ENCODE peak calls at places on chromosome 16, in seven cellular contexts. B, S, R, M, H, P and G are unnamed samples.

GRCh38 chr16:56068816-56069215 is 122.5 kb upstream of the GNAO1 start:
- DNase-seq in B (no peak), S (peak; percentile 52), R (no peak), M (no peak), H (no peak), P (no peak), G (no peak)

GRCh38 chr16:10965440-10966039 is 21.2 kb downstream of the CLEC16A start:
- DNase-seq in B (no peak), S (no peak), R (no peak), M (no peak), H (no peak), P (no peak), G (no peak)

GRCh38 chr16:86432691-86433090 is 77.6 kb upstream of the FOXF1 start:
- DNase-seq in B (no peak), S (no peak), R (no peak), M (no peak), H (no peak), P (no peak), G (no peak)

GRCh38 chr16:67406628-67407027 is 9.6 kb downstream of the ZDHHC1 start:
- DNase-seq in B (peak; percentile 74), S (peak; percentile 75), R (no peak), M (no peak), H (no peak), P (no peak), G (no peak)

GRCh38 chr16:90044111-90044551 is 24.9 kb upstream of the DBNDD1 start:
- DNase-seq in B (no peak), S (peak; percentile 95), R (peak; percentile 69), M (peak; percentile 34), H (no peak), P (no peak), G (no peak)

GRCh38 chr16:22425036-22425801 is 50.8 kb upstream of the CDR2 start:
- DNase-seq in B (peak; percentile 53), S (no peak), R (no peak), M (peak; percentile 81), H (no peak), P (no peak), G (peak; percentile 76)

GRCh38 chr16:12337776-12338655 is 361.5 kb downstream of the SNX29 start:
- DNase-seq in B (no peak), S (peak; percentile 11), R (no peak), M (peak; percentile 41), H (no peak), P (no peak), G (no peak)

GRCh38 chr16:67311607-67312449 is 14.7 kb downstream of the KCTD19 start:
- DNase-seq in B (peak; percentile 77), S (peak; percentile 100), R (no peak), M (no peak), H (no peak), P (no peak), G (peak; percentile 87)

GRCh38 chr16:84050316-84050715 is 7.7 kb upstream of the SLC38A8 start:
- DNase-seq in B (no peak), S (no peak), R (peak; percentile 19), M (peak; percentile 51), H (no peak), P (no peak), G (no peak)

GRCh38 chr16:19858006-19858653 is 26.5 kb downstream of the GPRC5B start:
- DNase-seq in B (no peak), S (no peak), R (no peak), M (peak; percentile 11), H (no peak), P (no peak), G (no peak)

DNA sequence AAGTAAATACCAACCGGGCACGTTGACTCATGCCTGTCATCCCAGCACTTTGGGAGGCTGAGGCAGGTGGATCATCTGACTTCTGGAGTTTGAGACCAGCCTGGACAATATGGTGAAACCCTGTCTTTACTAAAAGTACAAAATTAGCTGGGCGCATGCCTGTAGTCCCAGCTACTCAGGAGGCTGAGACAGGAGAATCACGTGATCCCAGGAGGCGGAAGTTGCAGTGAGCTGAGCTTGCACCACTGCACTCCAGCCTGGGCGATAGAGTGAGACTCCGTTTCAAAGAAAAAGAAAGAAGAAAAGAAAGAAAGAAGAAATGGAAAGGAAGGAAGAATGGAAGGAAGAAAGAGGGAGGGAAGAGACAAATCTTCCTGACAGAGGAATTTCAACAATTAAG is 108.7 kb downstream of the AHSP start:
- DNase-seq in B (no peak), S (no peak), R (no peak), M (no peak), H (no peak), P (no peak), G (no peak)
- H3K9me3 ChIP-seq in B (no peaks in the 10 kb centered on the region), S (no peaks in the 10 kb centered on the region), R (no peaks in the 10 kb centered on the region), M (no peaks in the 10 kb centered on the region), H (no peaks in the 10 kb centered on the region), P (no peaks in the 10 kb centered on the region), G (no peaks in the 10 kb centered on the region)

GRCh38 chr16:70714526-70715112 is 28.8 kb upstream of the MTSS2 start:
- DNase-seq in B (no peak), S (no peak), R (no peak), M (no peak), H (no peak), P (no peak), G (no peak)
- H3K4me1 ChIP-seq in B (peaks cover 25% of the 10 kb centered on the region), S (peaks cover 39% of the 10 kb centered on the region), R (peaks cover 30% of the 10 kb centered on the region), M (no peaks in the 10 kb centered on the region), H (no peaks in the 10 kb centered on the region), P (peaks cover 57% of the 10 kb centered on the region), G (peaks cover 53% of the 10 kb centered on the region)

GRCh38 chr16:51154271-51155171 is 3.5 kb upstream of the SALL1 start:
- DNase-seq in B (peak; percentile 77), S (no peak), R (no peak), M (no peak), H (no peak), P (peak; percentile 26), G (no peak)

GRCh38 chr16:51155901-51156810 is 5.1 kb upstream of the SALL1 start:
- DNase-seq in B (peak; percentile 57), S (no peak), R (no peak), M (no peak), H (no peak), P (peak; percentile 62), G (no peak)

GRCh38 chr16:51156836-51157235 is 5.8 kb upstream of the SALL1 start:
- DNase-seq in B (no peak), S (no peak), R (no peak), M (no peak), H (no peak), P (no peak), G (no peak)

GRCh38 chr16:51153275-51153991 is 2.4 kb upstream of the SALL1 start:
- DNase-seq in B (peak; percentile 36), S (no peak), R (no peak), M (no peak), H (no peak), P (peak; percentile 52), G (no peak)

DNA sequence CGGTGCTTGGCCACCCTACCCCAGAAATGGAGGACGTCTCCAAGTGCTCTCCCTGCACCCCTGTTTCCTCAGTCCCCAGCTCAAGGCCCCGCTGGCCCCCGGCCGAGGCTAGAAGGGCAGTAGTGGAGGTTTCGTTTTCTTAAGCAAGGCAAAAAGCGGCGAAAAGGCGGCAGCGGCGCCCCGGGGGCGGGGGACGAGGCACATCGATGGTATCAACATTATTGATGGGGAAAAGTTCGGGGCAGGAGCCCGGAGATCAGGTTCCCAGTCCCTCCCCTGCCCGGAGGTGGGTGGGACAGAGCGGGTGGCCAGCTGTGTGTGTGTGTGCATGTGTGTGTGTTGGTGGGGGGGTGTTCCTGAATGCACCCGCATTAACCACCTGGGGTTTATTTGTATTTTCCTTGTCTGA is 4.1 kb upstream of the SALL1 start:
- DNase-seq in B (peak; percentile 69), S (no peak), R (no peak), M (no peak), H (no peak), P (peak; percentile 26), G (no peak)
- H3K4me3 ChIP-seq in B (peak overlapping the region; percentile 69), S (no peak overlapping the region), R (peak overlapping the region; percentile 35), M (no peak overlapping the region), H (no peak overlapping the region), P (peak overlapping the region; percentile 35), G (peak overlapping the region; percentile 36)

GRCh38 chr16:35570946-35571345 is 2111.5 kb downstream of the TP53TG3F start:
- DNase-seq in B (no peak), S (no peak), R (no peak), M (no peak), H (no peak), P (no peak), G (no peak)
- H3K9me3 ChIP-seq in B (no peaks in the 10 kb centered on the region), S (peaks cover 36% of the 10 kb centered on the region), R (no peaks in the 10 kb centered on the region), M (no peaks in the 10 kb centered on the region), H (no peaks in the 10 kb centered on the region), P (no peaks in the 10 kb centered on the region), G (no peaks in the 10 kb centered on the region)

GRCh38 chr16:14104066-14104465 is 32.9 kb downstream of the MRTFB start:
- DNase-seq in B (no peak), S (no peak), R (no peak), M (no peak), H (no peak), P (no peak), G (no peak)
- H3K4me1 ChIP-seq in B (no peaks in the 10 kb centered on the region), S (no peaks in the 10 kb centered on the region), R (peaks cover 48% of the 10 kb centered on the region), M (peaks cover 9% of the 10 kb centered on the region), H (no peaks in the 10 kb centered on the region), P (peaks cover 48% of the 10 kb centered on the region), G (peaks cover 15% of the 10 kb centered on the region)

DNA sequence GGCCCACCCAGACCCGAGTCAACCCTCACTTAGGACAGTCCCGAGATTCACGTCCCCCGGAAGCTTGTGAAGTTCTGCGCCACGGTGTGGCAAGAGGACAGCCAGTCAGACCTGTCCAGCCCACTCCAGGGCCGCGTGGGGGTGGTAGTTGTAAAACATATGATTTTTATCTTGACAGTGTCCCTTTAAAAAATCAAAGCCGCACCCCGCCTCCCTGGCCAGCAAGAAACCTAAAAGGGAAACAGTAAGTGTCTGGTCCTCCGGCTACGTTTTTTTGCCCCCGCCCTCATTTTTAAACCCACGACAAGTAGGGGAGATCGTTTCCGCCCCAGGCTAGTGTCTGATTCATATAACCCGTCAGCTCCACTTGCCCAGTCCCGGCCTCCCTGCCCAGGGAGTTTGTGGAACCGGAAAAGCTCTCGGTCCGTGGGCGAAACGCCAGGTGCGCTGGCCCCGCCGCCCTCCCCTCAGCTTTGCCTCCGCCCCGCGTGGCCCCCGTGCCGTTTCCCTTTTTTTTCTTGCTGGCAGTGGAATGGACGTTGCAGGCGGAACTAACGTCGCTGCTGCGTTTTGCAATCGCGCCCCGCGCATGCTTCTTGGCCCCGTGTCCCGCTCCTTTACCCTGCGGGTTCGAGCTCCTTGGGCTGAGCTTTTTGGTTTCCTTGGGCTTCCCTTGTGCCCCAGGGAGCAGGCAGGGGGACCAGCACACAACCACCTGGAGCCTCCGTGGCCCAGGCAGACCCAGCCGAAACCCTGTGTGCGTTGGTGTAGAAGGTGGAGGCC is 13.3 kb upstream of the NUDT16L1 start:
- DNase-seq in B (peak; percentile 93), S (peak; percentile 96), R (peak; percentile 94), M (peak; percentile 86), H (peak; percentile 83), P (no peak), G (peak; percentile 62)
- H3K4me3 ChIP-seq in B (peak overlapping the region; percentile 35), S (peak overlapping the region; percentile 44), R (peak overlapping the region; percentile 48), M (no peak overlapping the region), H (peak overlapping the region; percentile 15), P (no peak overlapping the region), G (no peak overlapping the region)